ENCODE peak calls at places on chromosomes 4 and X, in four cellular contexts. G is progenitor cell of endocrine pancreas, S is NCI-H2171 treated with DMSO at 0.1 percent for 48 hours, L is HTR-8/SVneo. R is an unnamed sample.

GRCh38 chr4:40897557-40898203 is 147.9 kb downstream of the NSUN7 start:
- DNase-seq in G (peak), S (peak), L (peak), R (peak)

GRCh38 chr4:87865960-87866598 is 33.3 kb downstream of the MEPE start:
- DNase-seq in G (no peak), S (no peak), L (no peak), R (no peak)

GRCh38 chr4:80694178-80694577 is 336.3 kb upstream of the BMP3 start:
- DNase-seq in G (no peak), S (no peak), L (no peak), R (no peak)

GRCh38 chr4:14700544-14700943 is 301.7 kb upstream of the CPEB2 start:
- DNase-seq in G (no peak), S (no peak), L (no peak), R (no peak)

GRCh38 chrX:65866146-65866545 is 173.7 kb downstream of the VSIG4 start:
- DNase-seq in G (no peak), S (no peak), L (no peak), R (no peak)

GRCh38 chr4:39970559-39971270 is 7.0 kb downstream of the PDS5A start:
- DNase-seq in G (no peak), S (no peak), L (no peak), R (no peak)

GRCh38 chr4:152348670-152349069 is 187.2 kb downstream of the FBXW7 start:
- DNase-seq in G (no peak), S (no peak), L (no peak), R (no peak)

GRCh38 chrX:52574416-52575275 is 57.8 kb upstream of the XAGE1B start:
- DNase-seq in G (no peak), S (peak), L (peak), R (no peak)

GRCh38 chr4:76765473-76766183 is 132.3 kb downstream of the SOWAHB start:
- DNase-seq in G (no peak), S (no peak), L (no peak), R (no peak)

GRCh38 chr4:182795446-182796238 is 121.5 kb downstream of the DCTD start:
- DNase-seq in G (no peak), S (no peak), L (no peak), R (no peak)

R was measured in left cardiac atrium.